ENCODE peak calls at places on chromosome 6, in five cellular contexts. S is uterus, K is posterior vena cava, Y is NCI-H2029 treated with DMSO at 0.1 percent for 48 hours, I is tibial nerve. N is an unnamed sample.

GRCh38 chr6:21668794-21669193 is 75.2 kb downstream of the SOX4 start:
- DNase-seq in I (no peak), Y (no peak), S (no peak), K (no peak), N (no peak)

GRCh38 chr6:49550413-49551125 is at the start of gene C6orf141:
- DNase-seq in Y (peak), I (no peak), K (no peak), S (no peak), N (peak)

GRCh38 chr6:15344831-15345230 is 99.0 kb downstream of the JARID2 start:
- DNase-seq in I (no peak), K (no peak), S (no peak), Y (no peak), N (no peak)

GRCh38 chr6:25179051-25179778 is 100.0 kb upstream of the CARMIL1 start:
- DNase-seq in Y (no peak), K (no peak), I (no peak), S (no peak), N (no peak)

GRCh38 chr6:128520436-128521301 is at the start of gene PTPRK:
- DNase-seq in Y (peak), I (peak), S (peak), K (peak), N (peak)

GRCh38 chr6:74534485-74535211 is 671.2 kb downstream of the COL12A1 start:
- DNase-seq in Y (no peak), I (peak), K (no peak), S (no peak), N (no peak)

GRCh38 chr6:118810420-118811027 is 83.4 kb upstream of the ASF1A start:
- DNase-seq in K (no peak), Y (no peak), I (no peak), S (no peak), N (no peak)

GRCh38 chr6:113664909-113665308 is 192.2 kb upstream of the MARCKS start:
- DNase-seq in I (no peak), K (no peak), Y (no peak), S (no peak), N (peak)

GRCh38 chr6:143556529-143556928 is 45.0 kb upstream of the FUCA2 start:
- DNase-seq in I (no peak), Y (no peak), K (no peak), S (no peak), N (no peak)

GRCh38 chr6:116840091-116840490 is 11.2 kb upstream of the GPRC6A start:
- DNase-seq in K (no peak), Y (no peak), S (no peak), I (no peak), N (no peak)

GRCh38 chr6:36863670-36864540 is 10.7 kb downstream of the PPIL1 start:
- DNase-seq in K (no peak), I (no peak), Y (no peak), S (no peak), N (no peak)

GRCh38 chr6:125316621-125317020 is 14.9 kb upstream of the HDDC2 start:
- DNase-seq in K (no peak), I (no peak), S (no peak), Y (no peak), N (no peak)

GRCh38 chr6:53179961-53180651 is 31.5 kb upstream of the GCM1 start:
- DNase-seq in S (peak), K (no peak), Y (peak), I (peak), N (peak)

GRCh38 chr6:167487706-167488664 is 163.1 kb downstream of the TTLL2 start:
- DNase-seq in K (no peak), Y (no peak), S (no peak), I (no peak), N (no peak)

GRCh38 chr6:163418273-163419029 is 3.9 kb downstream of the QKI start:
- DNase-seq in I (no peak), K (no peak), Y (no peak), S (no peak), N (no peak)

GRCh38 chr6:1952726-1953360 is 292.6 kb downstream of the GMDS start:
- DNase-seq in Y (no peak), K (no peak), I (no peak), S (no peak), N (no peak)

GRCh38 chr6:158457616-158458278 is 102.1 kb upstream of the TMEM181 start:
- DNase-seq in I (no peak), K (no peak), Y (no peak), S (no peak), N (no peak)

GRCh38 chr6:109672204-109672603 is 18.8 kb downstream of the AK9 start:
- DNase-seq in Y (no peak), I (no peak), S (no peak), K (no peak), N (no peak)

GRCh38 chr6:55963301-55963700 is 87.9 kb upstream of the BMP5 start:
- DNase-seq in I (no peak), K (no peak), Y (no peak), S (no peak), N (no peak)

GRCh38 chr6:16736856-16737255 is 24.4 kb downstream of the ATXN1 start:
- DNase-seq in K (no peak), S (no peak), Y (no peak), I (no peak), N (no peak)

GRCh38 chr6:138105880-138106664 is 1.1 kb downstream of the PERP start:
- DNase-seq in I (no peak), S (no peak), K (no peak), Y (no peak), N (peak)

GRCh38 chr6:115932481-115932880 is 128.2 kb downstream of the FRK start:
- DNase-seq in S (no peak), K (no peak), I (no peak), Y (no peak), N (no peak)

GRCh38 chr6:144953552-144954240 is 668.6 kb downstream of the UTRN start:
- DNase-seq in Y (no peak), S (no peak), I (no peak), K (no peak), N (no peak)

GRCh38 chr6:26312501-26313390 is 52.3 kb upstream of the BTN3A2 start:
- DNase-seq in K (peak), I (peak), S (peak), Y (peak), N (peak)

GRCh38 chr6:87473419-87473903 is 687 bp downstream of the SLC35A1 start:
- DNase-seq in S (no peak), K (no peak), I (no peak), Y (no peak), N (peak)

GRCh38 chr6:99850841-99851240 is 143.2 kb downstream of the MCHR2 start:
- DNase-seq in I (no peak), S (no peak), Y (no peak), K (no peak), N (no peak)

GRCh38 chr6:137754366-137754765 is 112.7 kb upstream of the TNFAIP3 start:
- DNase-seq in K (no peak), S (no peak), I (no peak), Y (no peak), N (no peak)

GRCh38 chr6:108627692-108628565 is 67.2 kb downstream of the FOXO3 start:
- DNase-seq in Y (no peak), K (no peak), I (no peak), S (no peak), N (no peak)

GRCh38 chr6:4370066-4370465 is 234.7 kb upstream of the ECI2 start:
- DNase-seq in K (no peak), Y (no peak), I (no peak), S (no peak), N (no peak)

GRCh38 chr6:108831104-108831503 is 17.1 kb upstream of the ARMC2 start:
- DNase-seq in S (no peak), Y (no peak), K (no peak), I (no peak), N (no peak)

GRCh38 chr6:48016027-48016755 is 94.8 kb downstream of the PTCHD4 start:
- DNase-seq in K (no peak), I (no peak), Y (no peak), S (no peak), N (no peak)

GRCh38 chr6:30325873-30326445 is 768 bp upstream of the TRIM39 start:
- DNase-seq in K (peak), S (peak), I (peak), Y (peak), N (peak)

GRCh38 chr6:34897708-34898107 is 8.7 kb downstream of the ANKS1A start:
- DNase-seq in I (no peak), K (no peak), S (no peak), Y (no peak), N (no peak)